ENCODE peak calls at places on chromosome 1, in four cellular contexts. K, E, Y and G are unnamed samples.

GRCh38 chr1:160874935-160875334 is 10.0 kb downstream of the ITLN1 start:
- DNase-seq in K (no peak), E (no peak), Y (no peak), G (no peak)

GRCh38 chr1:9201421-9202239 is 32.9 kb upstream of the H6PD start:
- DNase-seq in K (no peak), E (no peak), Y (no peak), G (no peak)

GRCh38 chr1:58715108-58715507 is 15.2 kb upstream of the MYSM1 start:
- DNase-seq in K (no peak), E (no peak), Y (no peak), G (no peak)

GRCh38 chr1:212461916-212462660 is 29.4 kb downstream of the NENF start:
- DNase-seq in K (no peak), E (no peak), Y (no peak), G (no peak)

GRCh38 chr1:31243451-31244286 is 4.0 kb upstream of the NKAIN1 start:
- DNase-seq in K (no peak), E (no peak), Y (no peak), G (no peak)

GRCh38 chr1:12677565-12677964 is 33.7 kb downstream of the AADACL4 start:
- DNase-seq in K (no peak), E (peak), Y (no peak), G (peak)

GRCh38 chr1:200351826-200352549 is 57.8 kb downstream of the ZNF281 start:
- DNase-seq in K (no peak), E (no peak), Y (no peak), G (no peak)

GRCh38 chr1:193458628-193459027 is 272.2 kb upstream of the B3GALT2 start:
- DNase-seq in K (no peak), E (no peak), Y (no peak), G (no peak)

GRCh38 chr1:85576642-85577420 is 3.7 kb upstream of the CCN1 start:
- DNase-seq in K (peak), E (peak), Y (peak), G (peak)

GRCh38 chr1:99756598-99756997 is 9.8 kb downstream of the FRRS1 start:
- DNase-seq in K (no peak), E (no peak), Y (no peak), G (no peak)

GRCh38 chr1:201074018-201074417 is 38.2 kb downstream of the CACNA1S start:
- DNase-seq in K (no peak), E (no peak), Y (no peak), G (no peak)

GRCh38 chr1:158686430-158687009 is at the start of gene SPTA1:
- DNase-seq in K (no peak), E (no peak), Y (no peak), G (no peak)

GRCh38 chr1:178934574-178934945 is 63.7 kb upstream of the ANGPTL1 start:
- DNase-seq in K (peak), E (no peak), Y (no peak), G (no peak)